ENCODE peak calls at places on chromosomes 13 and 19, in nine cellular contexts. R is Peyer's patch; M is uterus; A is CD8-positive, alpha-beta memory T cell; V is heart left ventricle; Y is OCI-LY7; O is stomach; C is CD8-positive, alpha-beta T cell; Z is colonic mucosa. W is an unnamed sample. For H3K36me3, the result is how much of the 10 kb centered on the place peaks cover.

GRCh38 chr19:56720281-56720680 is 48.7 kb upstream of the ZNF835 start:
- DNase-seq in C (no peak), O (no peak), R (no peak), V (no peak), A (no peak), Z (no peak), M (peak), Y (no peak), W (no peak)

GRCh38 chr19:38970664-38971532 is 4.6 kb downstream of the FBXO17 start:
- DNase-seq in O (no peak), A (no peak), V (no peak), R (no peak), C (no peak), Y (no peak), M (no peak), Z (no peak), W (no peak)

GRCh38 chr13:58181111-58181510 is 549.6 kb downstream of the PCDH17 start:
- DNase-seq in V (no peak), Y (no peak), Z (no peak), O (no peak), C (no peak), M (no peak), R (no peak), A (no peak), W (no peak)

GRCh38 chr19:35755550-35756371 is 1.1 kb downstream of the HSPB6 start:
- DNase-seq in Y (no peak), M (peak), C (peak), R (peak), V (peak), A (peak), O (peak), Z (peak), W (no peak)

GRCh38 chr13:111211789-111212516 is 96.8 kb downstream of the ARHGEF7 start:
- DNase-seq in C (no peak), V (no peak), M (no peak), R (no peak), A (no peak), Y (no peak), O (no peak), Z (no peak), W (no peak)

GRCh38 chr19:10299545-10300458 is 9.8 kb downstream of the ZGLP1 start:
- DNase-seq in V (no peak), O (no peak), A (no peak), C (no peak), R (no peak), Y (no peak), Z (no peak), M (no peak), W (no peak)

GRCh38 chr13:33233547-33233946 is 52.0 kb downstream of the STARD13 start:
- DNase-seq in C (no peak), O (no peak), Y (no peak), M (no peak), R (no peak), A (no peak), V (peak), Z (no peak), W (no peak)

GRCh38 chr19:37303591-37304171 is 67.2 kb upstream of the ZNF527 start:
- DNase-seq in O (no peak), Y (no peak), A (no peak), V (no peak), M (no peak), Z (no peak), R (no peak), C (no peak), W (no peak)

GRCh38 chr19:46426506-46427162 is 2.1 kb downstream of the PNMA8C start:
- DNase-seq in V (peak), O (peak), Y (peak), Z (peak), C (no peak), M (peak), R (no peak), A (no peak), W (no peak)

GRCh38 chr13:62643007-62643483 is 1227.4 kb upstream of the PCDH20 start:
- DNase-seq in C (no peak), Y (no peak), R (no peak), O (no peak), A (no peak), V (no peak), Z (no peak), M (no peak), W (no peak)

DNA sequence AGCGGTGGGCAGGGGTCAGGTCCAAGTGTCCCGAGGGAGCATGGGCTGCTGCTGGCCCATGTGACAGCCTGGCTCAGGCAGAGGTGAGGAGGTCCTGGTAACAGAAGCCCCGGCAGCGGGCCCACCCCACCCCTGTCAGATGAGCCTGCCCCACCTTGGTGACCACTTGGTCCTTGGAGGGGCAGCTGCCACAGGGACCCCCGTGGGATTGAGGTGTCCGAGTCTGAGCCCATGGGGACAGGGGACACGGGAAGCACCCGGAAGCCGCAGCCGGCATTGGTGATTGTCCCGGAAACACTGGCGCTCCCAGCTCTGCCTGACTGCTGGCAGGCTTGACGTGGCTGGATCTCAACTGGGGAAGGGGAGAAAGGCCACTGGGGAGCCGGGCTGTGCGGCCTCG is 149.1 kb downstream of the KDM4B start:
- DNase-seq in O (no peak), Y (no peak), V (no peak), C (no peak), M (no peak), R (no peak), A (no peak), Z (no peak), W (no peak)
- H3K36me3 ChIP-seq in O (half or more), Y (under half), V (under half), C (under half), M (under half), R (under half), A (under half), Z (under half), W (under half)

GRCh38 chr19:17052439-17052838 is 22.8 kb downstream of the HAUS8 start:
- DNase-seq in Z (peak), A (no peak), V (no peak), Y (peak), R (peak), M (peak), C (no peak), O (peak), W (no peak)
- H3K36me3 ChIP-seq in Z (under half), A (under half), V (half or more), Y (half or more), R (under half), M (under half), C (under half), O (half or more), W (under half)

GRCh38 chr13:97219226-97219625 is 2.9 kb upstream of the MBNL2 start:
- DNase-seq in Y (no peak), O (no peak), C (no peak), V (no peak), R (no peak), Z (no peak), M (no peak), A (no peak), W (no peak)
- H3K36me3 ChIP-seq in Y (under half), O (under half), C (under half), V (under half), R (under half), Z (under half), M (under half), A (under half), W (under half)

DNA sequence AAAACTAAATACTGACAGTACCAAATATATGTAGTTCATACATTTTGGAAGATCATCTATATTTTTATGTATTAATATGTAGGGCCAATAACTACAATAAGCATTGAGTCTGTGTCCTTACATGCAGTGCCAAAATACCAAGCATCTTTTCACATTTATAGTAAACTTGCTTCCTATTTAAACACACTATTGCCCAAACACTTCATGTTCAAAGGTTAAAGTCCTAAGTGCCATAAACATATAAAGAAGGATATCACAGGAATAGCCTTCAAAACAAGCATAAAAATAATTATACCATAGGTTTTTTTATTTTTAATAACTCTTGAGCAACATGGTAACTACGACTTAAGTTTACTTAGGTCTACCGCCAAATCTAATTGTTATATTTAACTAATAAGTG is 27.1 kb downstream of the EXOSC8 start:
- DNase-seq in Y (no peak), C (no peak), V (no peak), O (no peak), Z (no peak), M (no peak), R (no peak), A (no peak), W (no peak)
- H3K36me3 ChIP-seq in Y (half or more), C (under half), V (half or more), O (half or more), Z (under half), M (under half), R (under half), A (under half), W (under half)

GRCh38 chr19:18196511-18196845 is 3.5 kb downstream of the MPV17L2 start:
- DNase-seq in M (no peak), Z (no peak), C (no peak), V (no peak), R (no peak), A (no peak), Y (no peak), O (no peak), W (no peak)
- H3K36me3 ChIP-seq in M (under half), Z (under half), C (under half), V (half or more), R (under half), A (under half), Y (half or more), O (half or more), W (under half)

DNA sequence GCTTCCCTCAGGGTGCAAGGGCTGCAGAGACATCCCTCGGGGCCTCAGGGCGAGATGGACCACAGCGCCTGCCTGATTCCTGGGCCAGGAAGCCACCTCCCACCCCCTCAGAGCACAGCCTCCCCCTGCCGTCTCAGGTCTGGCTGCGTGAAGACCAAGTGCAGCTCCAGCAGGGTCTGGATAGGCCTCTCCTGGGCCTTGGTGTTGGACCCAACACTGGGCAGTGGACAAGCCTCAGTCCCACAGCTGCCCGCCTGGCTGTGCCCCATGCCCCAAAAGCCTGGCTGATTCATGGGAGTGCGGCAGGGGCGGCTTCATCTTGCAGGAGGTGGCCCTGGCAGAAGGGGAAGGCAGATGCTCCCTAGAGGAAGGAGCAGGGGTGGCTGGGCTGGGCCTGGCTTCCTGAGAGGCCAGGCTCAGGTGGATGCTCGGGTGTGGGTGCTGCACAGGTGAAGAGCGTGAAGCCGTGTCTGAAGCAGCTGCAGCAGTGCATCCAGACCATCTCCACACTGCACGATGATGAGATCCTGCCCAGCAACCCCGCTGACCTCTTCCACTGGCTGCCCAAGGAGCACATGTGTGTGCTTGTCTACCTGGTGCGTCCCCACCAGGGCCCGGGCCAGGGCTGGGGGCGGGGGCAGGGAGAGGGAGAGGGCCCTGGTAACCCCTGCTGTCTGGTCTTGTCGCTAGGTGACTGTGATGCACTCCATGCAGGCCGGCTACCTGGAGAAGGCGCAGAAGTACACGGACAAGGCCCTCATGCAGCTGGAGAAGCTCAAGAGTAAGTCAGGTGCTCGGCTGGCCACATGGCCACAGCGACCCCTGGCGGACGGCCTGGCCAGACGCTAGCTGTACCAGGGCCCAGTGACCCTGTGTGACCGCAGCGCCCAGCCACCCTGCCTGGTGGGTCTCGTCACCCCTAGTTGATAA is 21.7 kb downstream of the MAU2 start:
- DNase-seq in M (peak), Y (peak), A (no peak), C (no peak), Z (peak), O (peak), R (peak), V (peak), W (peak)
- H3K36me3 ChIP-seq in M (under half), Y (half or more), A (half or more), C (half or more), Z (under half), O (half or more), R (under half), V (half or more), W (under half)

GRCh38 chr19:48452255-48452654 is 3.1 kb upstream of the KCNJ14 start:
- DNase-seq in Z (peak), C (no peak), M (no peak), R (no peak), A (no peak), O (peak), Y (no peak), V (no peak), W (no peak)

GRCh38 chr19:48448563-48448962 is 2.8 kb downstream of the GRWD1 start:
- DNase-seq in R (no peak), M (no peak), V (no peak), O (no peak), C (no peak), Y (no peak), A (no peak), Z (no peak), W (no peak)

GRCh38 chr19:48450441-48450840 is 4.7 kb downstream of the GRWD1 start:
- DNase-seq in V (no peak), A (no peak), O (no peak), Z (no peak), Y (no peak), M (no peak), C (no peak), R (no peak), W (no peak)

GRCh38 chr19:48452656-48453480 is 2.5 kb upstream of the KCNJ14 start:
- DNase-seq in O (no peak), V (no peak), M (no peak), R (no peak), C (no peak), Y (no peak), A (no peak), Z (no peak), W (no peak)

GRCh38 chr19:48450863-48451262 is 4.5 kb upstream of the KCNJ14 start:
- DNase-seq in O (no peak), Y (no peak), V (no peak), C (no peak), M (no peak), A (no peak), R (no peak), Z (no peak), W (no peak)
- H3K36me3 ChIP-seq in O (half or more), Y (half or more), V (half or more), C (half or more), M (under half), A (under half), R (under half), Z (under half), W (half or more)

W was measured in iPS DF 6.9.